ENCODE peak calls at places on chromosomes 11 and 22, in ten cellular contexts. D, R, W, T, K, O, Z, G, H and N are unnamed samples.

GRCh38 chr22:39128508-39128907 is 24.0 kb downstream of the CBX7 start:
- DNase-seq in H (no peak), D (peak), Z (no peak), G (no peak), O (no peak), K (no peak), R (no peak), W (no peak), T (no peak), N (no peak)

GRCh38 chr11:78957481-78958245 is 383.0 kb upstream of the NARS2 start:
- DNase-seq in O (no peak), W (no peak), Z (no peak), G (peak), H (no peak), K (no peak), D (no peak), R (no peak), T (no peak), N (no peak)

GRCh38 chr11:105244157-105244820 is 104.7 kb upstream of the CARD18 start:
- DNase-seq in O (no peak), Z (no peak), D (no peak), W (peak), H (no peak), G (peak), T (peak), R (no peak), K (no peak), N (no peak)

GRCh38 chr11:8093931-8094575 is 13.0 kb downstream of the TUB start:
- DNase-seq in D (no peak), O (no peak), Z (no peak), R (no peak), W (no peak), T (no peak), H (no peak), G (no peak), K (no peak), N (no peak)

GRCh38 chr11:20795005-20795404 is 125.6 kb downstream of the NELL1 start:
- DNase-seq in H (no peak), K (no peak), G (no peak), T (no peak), Z (no peak), R (no peak), O (no peak), D (no peak), W (no peak), N (no peak)

GRCh38 chr11:6703247-6704063 is 20.3 kb upstream of the MRPL17 start:
- DNase-seq in R (no peak), O (no peak), T (peak), K (no peak), Z (peak), H (peak), W (no peak), G (peak), D (no peak), N (peak)

GRCh38 chr11:24386551-24387404 is 110.1 kb upstream of the LUZP2 start:
- DNase-seq in D (no peak), K (no peak), O (no peak), Z (no peak), R (no peak), H (peak), W (peak), T (peak), G (peak), N (no peak)

GRCh38 chr11:78460468-78460867 is 42.8 kb upstream of the GAB2 start:
- DNase-seq in K (no peak), H (no peak), O (no peak), T (no peak), D (no peak), Z (no peak), G (peak), W (no peak), R (no peak), N (no peak)

GRCh38 chr11:30143098-30143705 is 87.6 kb upstream of the FSHB start:
- DNase-seq in O (no peak), K (no peak), W (no peak), H (peak), Z (no peak), T (peak), R (no peak), D (no peak), G (peak), N (peak)

GRCh38 chr22:16806401-16806800 is 18.8 kb downstream of the XKR3 start:
- DNase-seq in D (no peak), T (no peak), H (no peak), O (no peak), K (no peak), Z (no peak), W (no peak), R (no peak), G (no peak), N (no peak)

GRCh38 chr11:45723421-45723820 is 58.0 kb upstream of the CHST1 start:
- DNase-seq in W (no peak), O (no peak), T (no peak), G (no peak), Z (no peak), K (no peak), H (no peak), D (no peak), R (no peak), N (no peak)

GRCh38 chr11:18865951-18866350 is 73.3 kb downstream of the MRGPRX1 start:
- DNase-seq in O (no peak), D (no peak), K (no peak), W (no peak), T (no peak), G (no peak), Z (no peak), H (no peak), R (no peak), N (no peak)

GRCh38 chr22:31943206-31943975 is 944 bp upstream of the YWHAH start:
- DNase-seq in W (no peak), R (no peak), Z (no peak), D (no peak), O (no peak), G (no peak), H (no peak), T (no peak), K (no peak), N (no peak)

GRCh38 chr11:92960886-92961285 is 8.6 kb upstream of the MTNR1B start:
- DNase-seq in K (no peak), H (no peak), T (no peak), G (no peak), R (no peak), Z (no peak), D (no peak), W (no peak), O (no peak), N (no peak)

GRCh38 chr11:75563978-75564552 is 2.0 kb downstream of the SERPINH1 start:
- DNase-seq in Z (no peak), R (no peak), K (peak), T (peak), H (peak), O (no peak), G (peak), W (peak), D (peak), N (peak)

GRCh38 chr22:17370766-17371181 is 1.5 kb downstream of the CECR2 start:
- DNase-seq in H (no peak), G (no peak), Z (no peak), O (no peak), T (no peak), R (no peak), D (no peak), K (no peak), W (no peak), N (no peak)

GRCh38 chr11:110908401-110909106 is 196.3 kb upstream of the ARHGAP20 start:
- DNase-seq in H (no peak), O (peak), T (no peak), R (no peak), Z (peak), K (no peak), W (peak), D (no peak), G (peak), N (peak)

GRCh38 chr22:44181912-44182590 is 1.3 kb downstream of the PARVG start:
- DNase-seq in R (peak), O (no peak), K (peak), W (no peak), H (no peak), T (no peak), Z (peak), D (no peak), G (no peak), N (no peak)

GRCh38 chr22:46031066-46031465 is 54.1 kb upstream of the WNT7B start:
- DNase-seq in K (peak), W (no peak), Z (no peak), R (no peak), G (no peak), O (no peak), T (no peak), H (no peak), D (no peak), N (no peak)